ENCODE peak calls at places on chromosome 16, in nine cellular contexts. One of them, this sample, is unnamed.

GRCh38 chr16:67537636-67538591 is 9.3 kb downstream of the RIPOR1 start:
- DNase-seq in mammary epithelial cell: no peak
- DNase-seq in CD4-positive, alpha-beta T cell: no peak
- DNase-seq in NCI-H1105: no peak
- DNase-seq in RPMI8226: no peak
- DNase-seq in OCI-LY7: peak
- DNase-seq in A673: no peak
- DNase-seq in substantia nigra: peak
- DNase-seq in IMR-90: no peak
- DNase-seq in this sample: no peak

GRCh38 chr16:25966172-25967097 is 274.7 kb downstream of the HS3ST4 start:
- DNase-seq in RPMI8226: no peak
- DNase-seq in CD4-positive, alpha-beta T cell: no peak
- DNase-seq in A673: no peak
- DNase-seq in mammary epithelial cell: no peak
- DNase-seq in NCI-H1105: no peak
- DNase-seq in substantia nigra: no peak
- DNase-seq in IMR-90: no peak
- DNase-seq in OCI-LY7: no peak
- DNase-seq in this sample: no peak

GRCh38 chr16:85653226-85653917 is 35.4 kb downstream of the GINS2 start:
- DNase-seq in CD4-positive, alpha-beta T cell: no peak
- DNase-seq in substantia nigra: no peak
- DNase-seq in IMR-90: no peak
- DNase-seq in OCI-LY7: no peak
- DNase-seq in NCI-H1105: no peak
- DNase-seq in RPMI8226: no peak
- DNase-seq in mammary epithelial cell: no peak
- DNase-seq in A673: no peak
- DNase-seq in this sample: no peak

GRCh38 chr16:64579712-64580111 is 542.2 kb downstream of the CDH11 start:
- DNase-seq in RPMI8226: no peak
- DNase-seq in substantia nigra: no peak
- DNase-seq in A673: no peak
- DNase-seq in NCI-H1105: no peak
- DNase-seq in OCI-LY7: no peak
- DNase-seq in CD4-positive, alpha-beta T cell: no peak
- DNase-seq in mammary epithelial cell: no peak
- DNase-seq in IMR-90: no peak
- DNase-seq in this sample: no peak

GRCh38 chr16:66484453-66485213 is 57.5 kb downstream of the BEAN1 start:
- DNase-seq in IMR-90: no peak
- DNase-seq in CD4-positive, alpha-beta T cell: no peak
- DNase-seq in A673: no peak
- DNase-seq in mammary epithelial cell: no peak
- DNase-seq in RPMI8226: peak
- DNase-seq in substantia nigra: no peak
- DNase-seq in OCI-LY7: peak
- DNase-seq in NCI-H1105: no peak
- DNase-seq in this sample: no peak

GRCh38 chr16:23216658-23217246 is 34.2 kb downstream of the SCNN1G start:
- DNase-seq in A673: no peak
- DNase-seq in mammary epithelial cell: no peak
- DNase-seq in CD4-positive, alpha-beta T cell: no peak
- DNase-seq in OCI-LY7: no peak
- DNase-seq in NCI-H1105: no peak
- DNase-seq in RPMI8226: no peak
- DNase-seq in IMR-90: no peak
- DNase-seq in substantia nigra: no peak
- DNase-seq in this sample: no peak

GRCh38 chr16:11121909-11122692 is 133.9 kb downstream of the SOCS1 start:
- DNase-seq in OCI-LY7: no peak
- DNase-seq in IMR-90: no peak
- DNase-seq in CD4-positive, alpha-beta T cell: no peak
- DNase-seq in mammary epithelial cell: no peak
- DNase-seq in substantia nigra: no peak
- DNase-seq in NCI-H1105: peak
- DNase-seq in RPMI8226: no peak
- DNase-seq in A673: peak
- DNase-seq in this sample: no peak

GRCh38 chr16:49899991-49900690 is 44.2 kb upstream of the ZNF423 start:
- DNase-seq in IMR-90: no peak
- DNase-seq in substantia nigra: no peak
- DNase-seq in RPMI8226: no peak
- DNase-seq in A673: no peak
- DNase-seq in mammary epithelial cell: no peak
- DNase-seq in NCI-H1105: no peak
- DNase-seq in CD4-positive, alpha-beta T cell: no peak
- DNase-seq in OCI-LY7: no peak
- DNase-seq in this sample: no peak

GRCh38 chr16:11757671-11758545 is 15.3 kb upstream of the TXNDC11 start:
- DNase-seq in A673: no peak
- DNase-seq in substantia nigra: no peak
- DNase-seq in NCI-H1105: no peak
- DNase-seq in mammary epithelial cell: peak
- DNase-seq in IMR-90: peak
- DNase-seq in OCI-LY7: no peak
- DNase-seq in CD4-positive, alpha-beta T cell: no peak
- DNase-seq in RPMI8226: no peak
- DNase-seq in this sample: no peak

GRCh38 chr16:81523387-81524115 is 78.9 kb downstream of the CMIP start:
- DNase-seq in mammary epithelial cell: peak
- DNase-seq in NCI-H1105: no peak
- DNase-seq in substantia nigra: no peak
- DNase-seq in CD4-positive, alpha-beta T cell: no peak
- DNase-seq in IMR-90: peak
- DNase-seq in OCI-LY7: no peak
- DNase-seq in RPMI8226: no peak
- DNase-seq in A673: no peak
- DNase-seq in this sample: no peak

GRCh38 chr16:53891409-53892139 is 187.6 kb downstream of the FTO start:
- DNase-seq in NCI-H1105: no peak
- DNase-seq in RPMI8226: no peak
- DNase-seq in substantia nigra: no peak
- DNase-seq in OCI-LY7: no peak
- DNase-seq in CD4-positive, alpha-beta T cell: no peak
- DNase-seq in IMR-90: no peak
- DNase-seq in A673: no peak
- DNase-seq in mammary epithelial cell: no peak
- DNase-seq in this sample: no peak

GRCh38 chr16:70254095-70254964 is 2.6 kb upstream of the EXOSC6 start:
- DNase-seq in NCI-H1105: no peak
- DNase-seq in mammary epithelial cell: no peak
- DNase-seq in substantia nigra: no peak
- DNase-seq in OCI-LY7: no peak
- DNase-seq in CD4-positive, alpha-beta T cell: no peak
- DNase-seq in IMR-90: peak
- DNase-seq in A673: no peak
- DNase-seq in RPMI8226: no peak
- DNase-seq in this sample: no peak

GRCh38 chr16:56675685-56676210 is 6.1 kb downstream of the MT1H start:
- DNase-seq in OCI-LY7: no peak
- DNase-seq in mammary epithelial cell: no peak
- DNase-seq in A673: no peak
- DNase-seq in CD4-positive, alpha-beta T cell: no peak
- DNase-seq in RPMI8226: no peak
- DNase-seq in IMR-90: no peak
- DNase-seq in NCI-H1105: no peak
- DNase-seq in substantia nigra: no peak
- DNase-seq in this sample: no peak

GRCh38 chr16:82281544-82281943 is 111.5 kb upstream of the MPHOSPH6 start:
- DNase-seq in substantia nigra: no peak
- DNase-seq in CD4-positive, alpha-beta T cell: no peak
- DNase-seq in RPMI8226: no peak
- DNase-seq in A673: no peak
- DNase-seq in NCI-H1105: no peak
- DNase-seq in OCI-LY7: no peak
- DNase-seq in IMR-90: no peak
- DNase-seq in mammary epithelial cell: no peak
- DNase-seq in this sample: no peak

GRCh38 chr16:24135624-24136296 is 120.4 kb upstream of the CACNG3 start:
- DNase-seq in substantia nigra: no peak
- DNase-seq in IMR-90: no peak
- DNase-seq in RPMI8226: no peak
- DNase-seq in CD4-positive, alpha-beta T cell: no peak
- DNase-seq in OCI-LY7: no peak
- DNase-seq in mammary epithelial cell: no peak
- DNase-seq in NCI-H1105: no peak
- DNase-seq in A673: peak
- DNase-seq in this sample: no peak

GRCh38 chr16:66926171-66926570 is 836 bp upstream of the RRAD start:
- DNase-seq in OCI-LY7: no peak
- DNase-seq in mammary epithelial cell: no peak
- DNase-seq in CD4-positive, alpha-beta T cell: no peak
- DNase-seq in substantia nigra: peak
- DNase-seq in A673: no peak
- DNase-seq in IMR-90: no peak
- DNase-seq in RPMI8226: no peak
- DNase-seq in NCI-H1105: no peak
- DNase-seq in this sample: no peak

GRCh38 chr16:67538666-67539101 is 10.1 kb downstream of the RIPOR1 start:
- DNase-seq in CD4-positive, alpha-beta T cell: no peak
- DNase-seq in OCI-LY7: no peak
- DNase-seq in IMR-90: peak
- DNase-seq in A673: no peak
- DNase-seq in mammary epithelial cell: no peak
- DNase-seq in RPMI8226: no peak
- DNase-seq in NCI-H1105: no peak
- DNase-seq in substantia nigra: no peak
- DNase-seq in this sample: peak

GRCh38 chr16:62256406-62256805 is 220.2 kb upstream of the CDH8 start:
- DNase-seq in OCI-LY7: no peak
- DNase-seq in A673: peak
- DNase-seq in NCI-H1105: no peak
- DNase-seq in mammary epithelial cell: peak
- DNase-seq in IMR-90: no peak
- DNase-seq in substantia nigra: no peak
- DNase-seq in RPMI8226: peak
- DNase-seq in CD4-positive, alpha-beta T cell: no peak
- DNase-seq in this sample: no peak